ENCODE peak calls at places on chromosomes 6 and 20, in eight cellular contexts. T is effector memory CD4-positive, alpha-beta T cell; B is psoas muscle; G is fibroblast of lung; J is GM23338; Z is GM23248; X is brain microvascular endothelial cell; V is AG04450. C is an unnamed sample. For H3K27me3, the result is how much of the 10 kb centered on the place peaks cover.

GRCh38 chr20:21396921-21397340 is 395 bp downstream of the NKX2-4 start:
- DNase-seq in T (no peak), B (peak), G (no peak), J (peak), Z (peak), X (no peak), V (no peak), C (no peak)

GRCh38 chr20:3805594-3806264 is 9.6 kb downstream of the CDC25B start:
- DNase-seq in T (no peak), B (no peak), G (peak), J (no peak), Z (peak), X (no peak), V (no peak), C (no peak)

GRCh38 chr6:47836046-47836445 is 54.2 kb downstream of the OPN5 start:
- DNase-seq in T (no peak), B (no peak), G (peak), J (no peak), Z (no peak), X (no peak), V (no peak), C (no peak)

GRCh38 chr20:11919571-11919970 is 1.9 kb downstream of the BTBD3 start:
- DNase-seq in T (no peak), B (no peak), G (no peak), J (no peak), Z (no peak), X (no peak), V (no peak), C (no peak)

GRCh38 chr20:63783970-63784369 is 44.4 kb downstream of the SLC2A4RG start:
- DNase-seq in T (no peak), B (no peak), G (no peak), J (no peak), Z (no peak), X (no peak), V (no peak), C (peak)

GRCh38 chr20:57904706-57905105 is 194.9 kb upstream of the PMEPA1 start:
- DNase-seq in T (no peak), B (no peak), G (no peak), J (no peak), Z (no peak), X (no peak), V (no peak), C (peak)

GRCh38 chr6:158411998-158412397 is 99.7 kb downstream of the TULP4 start:
- DNase-seq in T (no peak), B (no peak), G (no peak), J (no peak), Z (no peak), X (no peak), V (no peak), C (peak)

GRCh38 chr20:50435397-50436051 is 74.7 kb upstream of the PTPN1 start:
- DNase-seq in T (no peak), B (no peak), G (no peak), J (no peak), Z (no peak), X (no peak), V (no peak), C (no peak)

GRCh38 chr6:150610584-150610983 is 10.9 kb downstream of the PLEKHG1 start:
- DNase-seq in T (no peak), B (no peak), G (no peak), J (no peak), Z (no peak), X (no peak), V (no peak), C (no peak)

GRCh38 chr6:24537771-24538385 is 43.1 kb downstream of the ALDH5A1 start:
- DNase-seq in T (no peak), B (no peak), G (peak), J (no peak), Z (peak), X (peak), V (no peak), C (no peak)

GRCh38 chr20:18440403-18440802 is 26.4 kb downstream of the DZANK1 start:
- DNase-seq in T (no peak), B (no peak), G (no peak), J (no peak), Z (no peak), X (no peak), V (no peak), C (no peak)

GRCh38 chr6:6811151-6812002 is 222.9 kb downstream of the LY86 start:
- DNase-seq in T (no peak), B (no peak), G (peak), J (peak), Z (peak), X (peak), V (no peak), C (peak)

GRCh38 chr6:140653985-140654384 is 1279.5 kb upstream of the CITED2 start:
- DNase-seq in T (no peak), B (no peak), G (no peak), J (no peak), Z (no peak), X (no peak), V (no peak), C (no peak)

GRCh38 chr6:75272145-75272840 is 12.3 kb downstream of the TMEM30A start:
- DNase-seq in T (no peak), B (no peak), G (peak), J (no peak), Z (peak), X (no peak), V (no peak), C (no peak)

GRCh38 chr6:11143394-11144371 is 32.2 kb upstream of the ERVFRD-1 start:
- DNase-seq in T (no peak), B (peak), G (peak), J (no peak), Z (peak), X (peak), V (peak), C (peak)

GRCh38 chr6:31898200-31899011 is 908 bp upstream of the EHMT2 start:
- DNase-seq in T (peak), B (no peak), G (peak), J (peak), Z (peak), X (no peak), V (no peak), C (no peak)

GRCh38 chr6:143482593-143482992 is 28.9 kb downstream of the FUCA2 start:
- DNase-seq in T (no peak), B (no peak), G (peak), J (no peak), Z (peak), X (no peak), V (no peak), C (no peak)
- H3K27ac ChIP-seq in T (no peak), B (no peak), G (no peak), J (no peak), Z (no peak), X (no peak), V (no peak), C (no peak)

GRCh38 chr6:89792881-89793280 is 26.7 kb downstream of the MDN1 start:
- DNase-seq in T (no peak), B (no peak), G (peak), J (peak), Z (peak), X (peak), V (no peak), C (no peak)

GRCh38 chr6:89790403-89790802 is 29.2 kb downstream of the MDN1 start:
- DNase-seq in T (no peak), B (no peak), G (no peak), J (no peak), Z (no peak), X (no peak), V (no peak), C (no peak)

GRCh38 chr6:89789980-89790379 is 29.6 kb downstream of the MDN1 start:
- DNase-seq in T (no peak), B (no peak), G (no peak), J (no peak), Z (no peak), X (no peak), V (no peak), C (no peak)

GRCh38 chr6:89794324-89794723 is 25.3 kb downstream of the MDN1 start:
- DNase-seq in T (no peak), B (no peak), G (no peak), J (no peak), Z (no peak), X (no peak), V (no peak), C (no peak)

DNA sequence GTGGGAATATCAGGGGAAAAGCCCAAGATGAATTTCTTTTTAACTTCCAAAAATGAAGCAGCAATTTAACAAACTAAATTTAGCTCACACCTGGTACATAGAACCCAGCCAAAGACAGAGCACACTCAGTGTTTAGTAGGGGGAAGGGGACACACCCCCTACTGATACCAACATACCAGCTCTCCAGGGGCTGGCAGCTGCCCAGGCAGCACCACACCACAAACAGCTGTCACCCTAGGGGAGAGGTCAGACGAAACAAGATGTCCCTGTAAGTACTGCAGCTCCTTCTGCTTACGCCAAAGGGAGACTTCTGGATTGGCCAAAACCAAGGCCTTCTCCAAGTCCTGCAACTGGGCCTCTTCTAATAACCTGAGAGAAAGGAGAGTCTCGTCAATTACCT is 26.0 kb downstream of the MDN1 start:
- DNase-seq in T (no peak), B (peak), G (peak), J (no peak), Z (no peak), X (no peak), V (no peak), C (no peak)
- H3K27me3 ChIP-seq in T (under half), B (under half), G (under half), J (under half), Z (under half), X (under half), V (under half), C (under half)

GRCh38 chr6:152976749-152977148 is 6.1 kb downstream of the FBXO5 start:
- DNase-seq in T (no peak), B (no peak), G (no peak), J (no peak), Z (no peak), X (no peak), V (no peak), C (no peak)
- H3K27ac ChIP-seq in T (no peak), B (no peak), G (peak), J (no peak), Z (no peak), X (no peak), V (peak), C (no peak)

GRCh38 chr6:34146021-34146782 is at the start of gene GRM4:
- DNase-seq in T (no peak), B (no peak), G (no peak), J (no peak), Z (no peak), X (no peak), V (no peak), C (peak)
- H3K27me3 ChIP-seq in T (under half), B (under half), G (under half), J (half or more), Z (under half), X (half or more), V (half or more), C (under half)

GRCh38 chr20:6976535-6976934 is 209.0 kb downstream of the BMP2 start:
- DNase-seq in T (no peak), B (no peak), G (peak), J (no peak), Z (no peak), X (no peak), V (no peak), C (no peak)

GRCh38 chr20:6976096-6976495 is 208.6 kb downstream of the BMP2 start:
- DNase-seq in T (no peak), B (no peak), G (peak), J (no peak), Z (peak), X (no peak), V (no peak), C (no peak)

GRCh38 chr20:6974819-6975218 is 207.3 kb downstream of the BMP2 start:
- DNase-seq in T (no peak), B (no peak), G (no peak), J (no peak), Z (no peak), X (no peak), V (no peak), C (no peak)

GRCh38 chr20:6975326-6975725 is 207.8 kb downstream of the BMP2 start:
- DNase-seq in T (no peak), B (no peak), G (peak), J (no peak), Z (no peak), X (no peak), V (no peak), C (no peak)
- H3K27ac ChIP-seq in T (no peak), B (no peak), G (no peak), J (no peak), Z (no peak), X (no peak), V (no peak), C (no peak)

GRCh38 chr6:16288163-16288562 is 49.8 kb downstream of the GMPR start:
- DNase-seq in T (no peak), B (no peak), G (no peak), J (no peak), Z (no peak), X (no peak), V (no peak), C (no peak)
- H3K27me3 ChIP-seq in T (under half), B (under half), G (under half), J (under half), Z (under half), X (under half), V (under half), C (under half)

GRCh38 chr20:13250242-13250641 is 29.2 kb downstream of the ISM1 start:
- DNase-seq in T (no peak), B (no peak), G (no peak), J (no peak), Z (no peak), X (no peak), V (no peak), C (no peak)

GRCh38 chr20:13243826-13244376 is 22.8 kb downstream of the ISM1 start:
- DNase-seq in T (no peak), B (no peak), G (no peak), J (no peak), Z (peak), X (peak), V (no peak), C (no peak)

GRCh38 chr20:13245250-13245723 is 24.2 kb downstream of the ISM1 start:
- DNase-seq in T (no peak), B (no peak), G (no peak), J (no peak), Z (no peak), X (no peak), V (no peak), C (no peak)

GRCh38 chr20:13251556-13251955 is 30.5 kb downstream of the ISM1 start:
- DNase-seq in T (no peak), B (no peak), G (no peak), J (no peak), Z (no peak), X (no peak), V (no peak), C (no peak)

GRCh38 chr20:13249118-13249859 is 28.2 kb downstream of the ISM1 start:
- DNase-seq in T (no peak), B (no peak), G (no peak), J (no peak), Z (no peak), X (no peak), V (no peak), C (no peak)
- H3K27ac ChIP-seq in T (peak), B (no peak), G (no peak), J (no peak), Z (no peak), X (no peak), V (no peak), C (no peak)

GRCh38 chr20:38892091-38892981 is 33.9 kb upstream of the FAM83D start:
- DNase-seq in T (no peak), B (no peak), G (no peak), J (no peak), Z (no peak), X (no peak), V (no peak), C (no peak)

GRCh38 chr20:38894091-38894847 is 31.9 kb upstream of the FAM83D start:
- DNase-seq in T (no peak), B (peak), G (peak), J (peak), Z (peak), X (no peak), V (no peak), C (no peak)

GRCh38 chr20:38895098-38895949 is 30.9 kb upstream of the FAM83D start:
- DNase-seq in T (no peak), B (no peak), G (no peak), J (no peak), Z (no peak), X (no peak), V (no peak), C (no peak)

GRCh38 chr20:38893485-38894090 is 32.6 kb upstream of the FAM83D start:
- DNase-seq in T (peak), B (peak), G (peak), J (peak), Z (peak), X (peak), V (no peak), C (no peak)

GRCh38 chr20:38893056-38893455 is 33.2 kb upstream of the FAM83D start:
- DNase-seq in T (no peak), B (no peak), G (no peak), J (no peak), Z (no peak), X (no peak), V (no peak), C (no peak)
- H3K27me3 ChIP-seq in T (under half), B (under half), G (under half), J (under half), Z (under half), X (under half), V (under half), C (under half)